ENCODE peak calls at places on chromosome 21, in ten cellular contexts. S is GM10248; M is PC-9; O is astrocyte of the spinal cord; G is endothelial cell; Y is hypothalamus; U is heart left ventricle; Q is choroid plexus epithelial cell; I is AML-193; X is stimulated activated CD4-positive, alpha-beta T cell treated with anti-CD3 and anti-CD28 coated beads, TNF-alpha, amount 100 ng/mL, for 48 hours. R is an unnamed sample.

GRCh38 chr21:46379105-46379504 is 55.1 kb downstream of the PCNT start:
- DNase-seq in S (no peak), M (no peak), O (no peak), G (no peak), Y (no peak), U (no peak), Q (no peak), I (no peak), X (no peak), R (no peak)

GRCh38 chr21:36041910-36042309 is 18.4 kb downstream of the SETD4 start:
- DNase-seq in S (no peak), M (no peak), O (no peak), G (no peak), Y (no peak), U (no peak), Q (no peak), I (no peak), X (no peak), R (no peak)

GRCh38 chr21:26732442-26733221 is 112.6 kb downstream of the ADAMTS1 start:
- DNase-seq in S (no peak), M (peak; percentile 7), O (peak; percentile 55), G (peak; percentile 68), Y (peak; percentile 49), U (peak; percentile 17), Q (peak; percentile 79), I (no peak), X (no peak), R (peak; percentile 34)

GRCh38 chr21:35252831-35253230 is 203.7 kb upstream of the RUNX1 start:
- DNase-seq in S (no peak), M (no peak), O (peak; percentile 30), G (no peak), Y (no peak), U (no peak), Q (no peak), I (no peak), X (no peak), R (no peak)

GRCh38 chr21:35048183-35048601 is 910 bp downstream of the RUNX1 start:
- DNase-seq in S (no peak), M (peak; percentile 40), O (no peak), G (no peak), Y (no peak), U (no peak), Q (no peak), I (no peak), X (no peak), R (no peak)

GRCh38 chr21:45695086-45695485 is 51.6 kb downstream of the PCBP3 start:
- DNase-seq in S (no peak), M (no peak), O (no peak), G (peak; percentile 30), Y (no peak), U (no peak), Q (peak; percentile 7), I (no peak), X (no peak), R (no peak)

GRCh38 chr21:31034378-31034777 is 3.9 kb downstream of the KRTAP19-8 start:
- DNase-seq in S (no peak), M (no peak), O (no peak), G (no peak), Y (no peak), U (no peak), Q (no peak), I (no peak), X (no peak), R (no peak)

GRCh38 chr21:35940074-35940927 is 120.0 kb downstream of the SETD4 start:
- DNase-seq in S (peak; percentile 21), M (peak; percentile 25), O (peak; percentile 78), G (peak; percentile 32), Y (peak; percentile 44), U (peak; percentile 29), Q (peak; percentile 88), I (peak; percentile 83), X (no peak), R (peak; percentile 48)

GRCh38 chr21:26813426-26813998 is 31.7 kb downstream of the ADAMTS1 start:
- DNase-seq in S (no peak), M (no peak), O (no peak), G (no peak), Y (no peak), U (no peak), Q (no peak), I (no peak), X (no peak), R (no peak)

GRCh38 chr21:38768385-38769071 is 37.2 kb upstream of the ETS2 start:
- DNase-seq in S (peak; percentile 34), M (no peak), O (peak; percentile 93), G (no peak), Y (no peak), U (no peak), Q (peak; percentile 94), I (no peak), X (peak; percentile 50), R (no peak)